ENCODE peak calls at places on chromosomes 11 and 22, in seven cellular contexts. S, U, X, B, L, C and Q are unnamed samples.

GRCh38 chr11:68938816-68939582 is 35.3 kb downstream of the IGHMBP2 start:
- DNase-seq in B (no peak), X (no peak), C (no peak), L (no peak), S (no peak), U (no peak), Q (no peak)

GRCh38 chr11:118939412-118939915 is 13.7 kb upstream of the BCL9L start:
- DNase-seq in X (no peak), S (no peak), U (no peak), C (no peak), L (no peak), B (no peak), Q (no peak)

GRCh38 chr11:3644817-3645235 is at the start of gene ART1:
- DNase-seq in C (no peak), S (peak; percentile 70), B (no peak), U (no peak), L (no peak), X (no peak), Q (no peak)

GRCh38 chr11:104061851-104062521 is 25.5 kb downstream of the DDI1 start:
- DNase-seq in C (no peak), L (no peak), X (no peak), B (peak; percentile 33), U (no peak), S (no peak), Q (no peak)

GRCh38 chr11:130940706-130941105 is 24.4 kb upstream of the SNX19 start:
- DNase-seq in X (no peak), U (no peak), L (no peak), C (no peak), B (no peak), S (no peak), Q (no peak)

GRCh38 chr11:68127791-68128681 is 6.8 kb upstream of the CHKA start:
- DNase-seq in X (no peak), S (no peak), C (no peak), U (peak; percentile 91), L (peak; percentile 50), B (peak; percentile 84), Q (no peak)

GRCh38 chr11:86790073-86790727 is 10.1 kb upstream of the PRSS23 start:
- DNase-seq in S (peak; percentile 85), B (no peak), C (no peak), U (no peak), X (no peak), L (no peak), Q (no peak)

GRCh38 chr11:74846770-74847169 is 98.1 kb downstream of the RNF169 start:
- DNase-seq in S (no peak), B (no peak), C (no peak), L (no peak), U (no peak), X (no peak), Q (no peak)

DNA sequence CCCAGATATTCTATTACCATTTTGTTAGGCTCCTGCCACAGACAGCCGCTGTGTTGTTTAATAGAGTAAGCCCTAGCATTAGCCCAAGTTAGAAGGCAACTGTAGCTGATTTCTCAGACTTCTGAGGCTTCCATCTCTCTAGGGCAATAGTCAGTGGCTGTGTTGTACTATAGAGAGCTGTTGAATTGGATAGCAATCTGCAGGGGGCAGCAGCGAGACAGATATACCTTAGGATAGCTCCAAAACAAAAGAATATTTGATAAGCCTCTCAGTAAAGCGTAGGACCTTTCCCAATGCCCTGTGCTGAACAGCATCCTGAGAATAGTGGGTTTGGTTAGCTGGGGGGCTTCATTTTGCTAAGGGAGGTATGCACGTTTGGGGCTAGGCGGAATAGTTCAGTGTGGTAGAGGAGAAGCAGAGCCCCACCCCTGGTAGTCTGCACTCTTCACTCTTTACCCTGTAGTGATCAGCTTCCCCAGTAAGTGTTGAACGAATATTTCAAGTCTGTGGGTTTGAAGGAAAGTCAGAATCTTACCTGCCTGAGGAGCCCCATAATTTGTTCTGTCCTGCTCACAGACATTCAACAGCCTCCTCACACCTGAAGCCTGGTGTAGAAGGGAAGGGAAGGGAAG is 515.1 kb downstream of the INSC start:
- DNase-seq in L (peak; percentile 62), X (no peak), B (no peak), U (no peak), C (peak; percentile 42), S (peak; percentile 33), Q (no peak)
- TF ChIP-seq CTCF in L (peak; percentile 34), X (no peak), B (no peak), U (no peak), C (peak; percentile 36), S (no peak), Q (no peak)

GRCh38 chr11:94738746-94739145 is 29.4 kb upstream of the AMOTL1 start:
- DNase-seq in X (no peak), C (no peak), B (no peak), S (no peak), U (no peak), L (no peak), Q (no peak)

GRCh38 chr11:94740083-94740974 is 27.8 kb upstream of the AMOTL1 start:
- DNase-seq in B (peak; percentile 34), U (peak; percentile 35), C (no peak), S (no peak), X (no peak), L (peak; percentile 24), Q (peak; percentile 74)

GRCh38 chr11:94739331-94739730 is 28.8 kb upstream of the AMOTL1 start:
- DNase-seq in C (no peak), X (no peak), S (no peak), L (no peak), U (no peak), B (no peak), Q (no peak)

GRCh38 chr11:94742645-94743044 is 25.5 kb upstream of the AMOTL1 start:
- DNase-seq in X (no peak), S (no peak), L (no peak), C (no peak), B (no peak), U (no peak), Q (no peak)

GRCh38 chr11:94740975-94741707 is 27.0 kb upstream of the AMOTL1 start:
- DNase-seq in X (no peak), C (peak; percentile 44), L (no peak), B (peak; percentile 29), U (peak; percentile 30), S (peak; percentile 83), Q (no peak)
- H3K4me3 ChIP-seq in X (no peak overlapping the region), C (peak overlapping the region; percentile 60), L (peak overlapping the region; percentile 22), B (peak overlapping the region; percentile 77), U (peak overlapping the region; percentile 16), S (peak overlapping the region; percentile 50), Q (peak overlapping the region; percentile 77)

DNA sequence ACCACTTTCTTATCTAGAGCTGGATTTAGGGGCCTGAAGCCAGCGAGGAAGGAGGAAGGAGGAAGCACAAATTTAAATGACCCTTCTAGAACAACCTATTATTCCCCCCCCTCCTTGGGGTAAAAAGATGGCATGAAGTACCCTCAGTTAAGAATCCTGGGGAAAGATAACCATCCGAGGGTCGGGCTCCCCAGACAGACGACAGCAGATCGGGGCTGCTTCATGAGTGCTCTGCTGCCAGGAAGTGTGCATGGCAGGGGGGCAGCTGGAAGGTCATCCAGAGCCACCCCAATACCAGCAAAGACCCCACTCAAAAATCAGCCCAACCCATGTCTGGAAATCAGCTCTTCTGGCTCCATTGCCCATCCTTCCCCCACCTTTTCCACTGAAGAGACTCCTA is 207.5 kb downstream of the CTTN start:
- DNase-seq in L (no peak), U (no peak), S (no peak), B (no peak), C (no peak), X (no peak), Q (no peak)
- H3K27ac ChIP-seq in L (no peak overlapping the region), U (no peak overlapping the region), S (no peak overlapping the region), B (no peak overlapping the region), C (no peak overlapping the region), X (no peak overlapping the region), Q (no peak overlapping the region)

DNA sequence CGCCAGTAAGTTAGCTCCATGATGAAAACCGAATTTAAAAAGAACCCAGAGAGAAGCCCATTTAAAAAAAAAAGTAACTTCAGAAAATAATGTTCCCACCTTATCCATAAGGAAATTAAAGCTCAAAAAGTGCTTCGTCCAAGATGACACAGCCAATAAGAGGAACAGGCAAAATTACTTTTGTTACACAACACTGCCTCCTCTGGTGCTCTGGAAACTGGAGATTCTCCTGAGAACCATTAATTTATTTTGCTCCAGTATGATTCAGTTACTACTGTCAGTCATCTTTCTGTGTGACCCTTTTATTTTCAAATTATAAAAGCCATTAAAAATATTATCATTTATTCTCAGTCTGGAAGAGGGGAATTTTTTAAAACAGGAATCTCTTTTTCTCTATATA is 2.0 kb downstream of the IFT27 start:
- DNase-seq in C (peak; percentile 19), U (no peak), X (no peak), S (peak; percentile 63), B (no peak), L (no peak), Q (no peak)
- TF ChIP-seq CTCF in C (peak; percentile 52), U (no peak), X (peak; percentile 16), S (peak; percentile 50), B (no peak), L (peak; percentile 29), Q (no peak)

GRCh38 chr22:23182289-23183106 is 2.2 kb downstream of the BCR start:
- DNase-seq in U (no peak), S (no peak), L (no peak), C (no peak), X (peak; percentile 32), B (no peak), Q (no peak)

GRCh38 chr22:23184764-23185113 is 4.4 kb downstream of the BCR start:
- DNase-seq in B (no peak), X (no peak), U (no peak), S (no peak), C (no peak), L (no peak), Q (no peak)

GRCh38 chr22:23181763-23182288 is 1.5 kb downstream of the BCR start:
- DNase-seq in C (no peak), S (no peak), X (no peak), U (no peak), B (no peak), L (no peak), Q (no peak)

GRCh38 chr22:23183107-23183698 is 2.9 kb downstream of the BCR start:
- DNase-seq in U (peak; percentile 81), B (peak; percentile 70), X (no peak), C (peak; percentile 43), L (peak; percentile 52), S (no peak), Q (no peak)

GRCh38 chr22:23184100-23184763 is 3.9 kb downstream of the BCR start:
- DNase-seq in B (no peak), X (no peak), U (no peak), C (no peak), L (no peak), S (no peak), Q (no peak)
- H3K4me3 ChIP-seq in B (peak overlapping the region; percentile 89), X (peak overlapping the region; percentile 76), U (no peak overlapping the region), C (no peak overlapping the region), L (no peak overlapping the region), S (no peak overlapping the region), Q (peak overlapping the region; percentile 86)

GRCh38 chr11:17791144-17791543 is 56.6 kb downstream of the KCNC1 start:
- DNase-seq in X (no peak), S (no peak), U (no peak), C (no peak), L (no peak), B (no peak), Q (no peak)
- H3K27ac ChIP-seq in X (no peak overlapping the region), S (no peak overlapping the region), U (no peak overlapping the region), C (no peak overlapping the region), L (no peak overlapping the region), B (no peak overlapping the region), Q (no peak overlapping the region)

GRCh38 chr22:41524809-41525449 is 19.3 kb downstream of the POLR3H start:
- DNase-seq in S (no peak), L (peak; percentile 38), C (peak; percentile 37), U (no peak), B (no peak), X (no peak), Q (no peak)
- TF ChIP-seq CTCF in S (no peak), L (no peak), C (peak; percentile 3), U (no peak), B (no peak), X (no peak), Q (no peak)